ENCODE peak calls at places on chromosome 11, in five cellular contexts. P, M, Q, L and K are unnamed samples.

GRCh38 chr11:121650520-121651266 is 197.9 kb upstream of the SORL1-AS1 start:
- DNase-seq in P (no peak), M (no peak), Q (no peak), L (no peak), K (no peak)

GRCh38 chr11:9664276-9665171 is 647 bp downstream of the SWAP70 start:
- DNase-seq in P (no peak), M (peak; percentile 78), Q (peak; percentile 61), L (no peak), K (peak; percentile 6)

GRCh38 chr11:11476971-11477645 is 124.1 kb upstream of the CSNK2A3 start:
- DNase-seq in P (no peak), M (no peak), Q (no peak), L (no peak), K (no peak)

GRCh38 chr11:47571895-47572294 is 6.5 kb downstream of the PTPMT1 start:
- DNase-seq in P (no peak), M (peak; percentile 86), Q (peak; percentile 85), L (no peak), K (no peak)

GRCh38 chr11:44018127-44018521 is 29.7 kb upstream of the ACCSL start:
- DNase-seq in P (no peak), M (peak; percentile 52), Q (no peak), L (no peak), K (no peak)

GRCh38 chr11:124762624-124763155 is 600 bp upstream of the ESAM start:
- DNase-seq in P (no peak), M (peak; percentile 30), Q (no peak), L (no peak), K (no peak)

GRCh38 chr11:34613015-34613414 is 7.9 kb upstream of the EHF start:
- DNase-seq in P (no peak), M (no peak), Q (no peak), L (no peak), K (no peak)

GRCh38 chr11:35484435-35484834 is 41.0 kb downstream of the PAMR1 start:
- DNase-seq in P (no peak), M (peak; percentile 78), Q (peak; percentile 90), L (no peak), K (no peak)

GRCh38 chr11:27694992-27695391 is 5.3 kb downstream of the BDNF start:
- DNase-seq in P (no peak), M (peak; percentile 67), Q (peak; percentile 32), L (no peak), K (no peak)

GRCh38 chr11:128653828-128654231 is 40.0 kb upstream of the FLI1 start:
- DNase-seq in P (no peak), M (peak; percentile 63), Q (peak; percentile 73), L (no peak), K (no peak)

GRCh38 chr11:61580292-61580888 is 486 bp downstream of the SYT7 start:
- DNase-seq in P (no peak), M (peak; percentile 38), Q (no peak), L (no peak), K (no peak)

GRCh38 chr11:96021901-96022650 is 98.2 kb upstream of the MTMR2 start:
- DNase-seq in P (no peak), M (no peak), Q (no peak), L (no peak), K (no peak)

GRCh38 chr11:12224537-12224893 is 114.1 kb downstream of the MICAL2 start:
- DNase-seq in P (peak; percentile 83), M (no peak), Q (peak; percentile 46), L (no peak), K (no peak)

GRCh38 chr11:67449116-67449844 is 3.2 kb downstream of the GPR152 start:
- DNase-seq in P (no peak), M (no peak), Q (no peak), L (no peak), K (no peak)

GRCh38 chr11:45517171-45517770 is 148.2 kb downstream of the CHST1 start:
- DNase-seq in P (no peak), M (no peak), Q (peak; percentile 3), L (no peak), K (no peak)

GRCh38 chr11:57240757-57241156 is 3.7 kb upstream of the APLNR start:
- DNase-seq in P (no peak), M (no peak), Q (no peak), L (no peak), K (no peak)

GRCh38 chr11:315516-315994 is 1.7 kb downstream of the IFITM1 start:
- DNase-seq in P (no peak), M (no peak), Q (no peak), L (no peak), K (no peak)

GRCh38 chr11:108340958-108341357 is 118.1 kb downstream of the ATM start:
- DNase-seq in P (no peak), M (no peak), Q (no peak), L (no peak), K (no peak)

GRCh38 chr11:79304599-79305212 is 136.1 kb downstream of the TENM4 start:
- DNase-seq in P (no peak), M (no peak), Q (peak; percentile 0), L (no peak), K (no peak)

GRCh38 chr11:72078477-72078876 is 1.9 kb downstream of the NUMA1 start:
- DNase-seq in P (no peak), M (peak; percentile 59), Q (peak; percentile 45), L (no peak), K (no peak)

GRCh38 chr11:121354192-121354591 is 61.6 kb downstream of the SC5D start:
- DNase-seq in P (no peak), M (no peak), Q (no peak), L (no peak), K (no peak)

GRCh38 chr11:116062526-116063171 is 558.4 kb upstream of the CADM1 start:
- DNase-seq in P (no peak), M (no peak), Q (no peak), L (no peak), K (no peak)

GRCh38 chr11:76602431-76602861 is 68.1 kb downstream of the LRRC32 start:
- DNase-seq in P (no peak), M (peak; percentile 59), Q (peak; percentile 37), L (no peak), K (no peak)

GRCh38 chr11:31822604-31823371 is 11.7 kb upstream of the PAX6 start:
- DNase-seq in P (no peak), M (no peak), Q (no peak), L (no peak), K (no peak)

GRCh38 chr11:13486926-13487660 is 8.7 kb downstream of the PTH start:
- DNase-seq in P (peak; percentile 55), M (peak; percentile 67), Q (no peak), L (peak; percentile 49), K (peak; percentile 26)

GRCh38 chr11:15291885-15292284 is 177.2 kb downstream of the INSC start:
- DNase-seq in P (no peak), M (peak; percentile 8), Q (peak; percentile 6), L (no peak), K (no peak)

GRCh38 chr11:93528757-93529639 is 14.2 kb downstream of the SMCO4 start:
- DNase-seq in P (no peak), M (peak; percentile 13), Q (no peak), L (no peak), K (no peak)